ENCODE peak calls at places on chromosomes 12 and 14, in ten cellular contexts. W, N, G, H, T, B, M, Z, O and S are unnamed samples. For H3K27me3, the result is how much of the 10 kb centered on the place peaks cover.

GRCh38 chr12:10582704-10583103 is 30.7 kb downstream of the MAGOHB start:
- DNase-seq in H (no peak), M (no peak), G (no peak), N (no peak), W (no peak), O (no peak), T (no peak), B (no peak), Z (no peak), S (no peak)

GRCh38 chr12:66688836-66689439 is 10.1 kb upstream of the GRIP1 start:
- DNase-seq in T (no peak), B (peak), G (peak), O (peak), N (no peak), Z (no peak), H (peak), M (no peak), W (peak), S (no peak)

GRCh38 chr14:99755629-99756603 is 37.3 kb upstream of the EML1 start:
- DNase-seq in M (no peak), O (peak), H (peak), W (no peak), B (no peak), T (no peak), Z (no peak), G (no peak), N (peak), S (peak)

GRCh38 chr12:50132505-50133135 is 20.6 kb downstream of the COX14 start:
- DNase-seq in G (peak), M (no peak), H (no peak), Z (no peak), T (no peak), N (no peak), W (no peak), B (no peak), O (peak), S (no peak)

GRCh38 chr14:33237102-33237501 is 298.4 kb downstream of the NPAS3 start:
- DNase-seq in T (no peak), W (no peak), B (no peak), O (no peak), H (no peak), Z (no peak), N (no peak), M (no peak), G (peak), S (no peak)

GRCh38 chr12:12803186-12803585 is 10.0 kb upstream of the DDX47 start:
- DNase-seq in M (peak), H (peak), G (peak), T (no peak), N (no peak), Z (no peak), B (peak), W (peak), O (peak), S (no peak)

GRCh38 chr12:49945394-49946080 is 5.0 kb upstream of the AQP2 start:
- DNase-seq in T (peak), G (peak), Z (peak), B (peak), N (peak), M (peak), H (peak), W (peak), O (peak), S (peak)

GRCh38 chr14:23646648-23647549 is 10.7 kb downstream of the DHRS2 start:
- DNase-seq in M (no peak), B (no peak), O (peak), N (no peak), Z (no peak), W (no peak), G (no peak), T (no peak), H (no peak), S (no peak)

GRCh38 chr14:99191663-99192621 is 80.1 kb downstream of the BCL11B start:
- DNase-seq in T (no peak), B (peak), W (no peak), Z (no peak), O (no peak), N (no peak), M (no peak), H (peak), G (no peak), S (peak)

GRCh38 chr12:63416788-63417187 is 251.5 kb downstream of the DPY19L2 start:
- DNase-seq in Z (no peak), O (no peak), H (no peak), G (no peak), B (no peak), M (no peak), N (no peak), T (no peak), W (no peak), S (no peak)

GRCh38 chr12:50006266-50006665 is 19.0 kb downstream of the RACGAP1 start:
- DNase-seq in T (peak), M (no peak), G (no peak), Z (no peak), N (no peak), W (no peak), B (no peak), O (no peak), H (no peak), S (no peak)

GRCh38 chr12:32201996-32202395 is 95.3 kb downstream of the BICD1 start:
- DNase-seq in N (no peak), B (no peak), T (no peak), G (no peak), O (no peak), Z (no peak), W (no peak), H (no peak), M (no peak), S (no peak)

GRCh38 chr14:90608281-90608680 is 207.9 kb downstream of the TTC7B start:
- DNase-seq in N (no peak), H (no peak), T (no peak), B (no peak), O (no peak), Z (no peak), W (no peak), G (no peak), M (no peak), S (no peak)

GRCh38 chr12:7661741-7662140 is 4.0 kb downstream of the APOBEC1 start:
- DNase-seq in W (no peak), N (no peak), M (no peak), G (no peak), B (no peak), Z (no peak), T (no peak), H (no peak), O (no peak), S (no peak)

GRCh38 chr12:54172102-54172630 is 16.6 kb downstream of the SMUG1 start:
- DNase-seq in B (no peak), T (no peak), Z (no peak), O (no peak), W (no peak), N (no peak), M (no peak), H (no peak), G (no peak), S (no peak)

GRCh38 chr12:115398311-115398781 is 714.4 kb upstream of the TBX3 start:
- DNase-seq in B (no peak), O (peak), W (no peak), Z (no peak), N (no peak), M (no peak), T (peak), H (peak), G (no peak), S (no peak)

GRCh38 chr12:6963016-6963731 is 7.3 kb downstream of the PHB2 start:
- DNase-seq in Z (peak), M (no peak), O (no peak), H (peak), N (peak), B (peak), G (peak), W (peak), T (no peak), S (peak)

GRCh38 chr14:58465425-58465824 is 37.9 kb downstream of the KIAA0586 start:
- DNase-seq in G (no peak), O (peak), H (no peak), N (no peak), M (no peak), W (no peak), T (no peak), Z (no peak), B (no peak), S (no peak)

GRCh38 chr12:31246470-31246850 is 79.5 kb downstream of the SINHCAF start:
- DNase-seq in M (no peak), Z (no peak), G (no peak), N (no peak), B (peak), W (no peak), T (peak), O (no peak), H (no peak), S (no peak)

GRCh38 chr12:67826946-67827719 is 162.1 kb upstream of the IFNG-AS1 start:
- DNase-seq in G (no peak), M (no peak), O (no peak), W (no peak), B (no peak), T (no peak), H (peak), N (no peak), Z (no peak), S (no peak)

GRCh38 chr12:49885118-49885517 is 18.6 kb downstream of the FAIM2 start:
- DNase-seq in O (no peak), Z (no peak), T (no peak), W (no peak), N (no peak), B (no peak), G (peak), H (no peak), M (no peak), S (no peak)

GRCh38 chr14:39592390-39592789 is 160.2 kb upstream of the FBXO33 start:
- DNase-seq in N (no peak), B (no peak), G (no peak), Z (no peak), H (no peak), T (no peak), W (no peak), M (no peak), O (no peak), S (no peak)

GRCh38 chr14:55699131-55700057 is 119.4 kb downstream of the KTN1 start:
- DNase-seq in T (peak), H (peak), N (no peak), W (no peak), Z (no peak), G (peak), O (peak), M (no peak), B (no peak), S (no peak)

GRCh38 chr14:97180304-97181200 is 383.4 kb downstream of the VRK1 start:
- DNase-seq in W (peak), H (no peak), N (peak), B (no peak), O (peak), Z (no peak), T (peak), M (no peak), G (no peak), S (no peak)

GRCh38 chr12:123389560-123390351 is 5.8 kb downstream of the KMT5A start:
- DNase-seq in H (peak), B (peak), T (no peak), G (peak), O (peak), Z (peak), M (peak), N (peak), W (no peak), S (peak)

GRCh38 chr14:99945732-99946651 is 119.2 kb upstream of the EVL start:
- DNase-seq in G (no peak), T (no peak), H (no peak), Z (no peak), M (no peak), O (no peak), W (no peak), N (no peak), B (no peak), S (no peak)

GRCh38 chr12:56137853-56138571 is 9.9 kb downstream of the ESYT1 start:
- DNase-seq in G (no peak), N (no peak), W (no peak), B (no peak), Z (no peak), M (no peak), O (no peak), T (no peak), H (no peak), S (no peak)

GRCh38 chr12:1847411-1847810 is 27.0 kb downstream of the LRTM2 start:
- DNase-seq in Z (no peak), W (no peak), B (no peak), T (no peak), N (no peak), H (peak), O (no peak), G (no peak), M (no peak), S (no peak)

GRCh38 chr14:106491851-106492250 is 965.5 kb downstream of the TMEM121 start:
- DNase-seq in T (peak), W (no peak), Z (no peak), B (no peak), O (no peak), H (peak), M (no peak), N (no peak), G (peak), S (no peak)

GRCh38 chr14:51185180-51185579 is 54.9 kb upstream of the TMX1 start:
- DNase-seq in M (no peak), Z (no peak), G (no peak), T (no peak), H (no peak), O (no peak), N (no peak), W (no peak), B (no peak), S (no peak)

GRCh38 chr12:107263980-107264379 is 170.6 kb upstream of the CRY1 start:
- DNase-seq in G (no peak), N (no peak), T (no peak), B (no peak), Z (no peak), M (no peak), O (no peak), W (no peak), H (no peak), S (no peak)

GRCh38 chr14:88682495-88683114 is 110.1 kb downstream of the EML5 start:
- DNase-seq in G (peak), M (no peak), W (no peak), N (no peak), B (no peak), O (no peak), T (no peak), Z (no peak), H (no peak), S (no peak)

GRCh38 chr12:19440019-19440858 is 947 bp downstream of the AEBP2 start:
- DNase-seq in O (peak), M (peak), T (peak), N (peak), W (peak), B (peak), G (peak), Z (peak), H (peak), S (peak)

GRCh38 chr12:52612431-52613290 is 5.7 kb downstream of the KRT73 start:
- DNase-seq in H (no peak), G (no peak), B (no peak), T (peak), M (no peak), Z (no peak), O (no peak), W (no peak), N (no peak), S (no peak)
- H3K27me3 ChIP-seq in H (under half), G (under half), B (under half), T (under half), M (under half), Z (under half), O (under half), W (under half), N (under half), S (under half)

GRCh38 chr12:57276935-57277563 is 26.1 kb upstream of the STAC3 start:
- DNase-seq in W (peak), T (no peak), H (no peak), O (peak), M (peak), Z (no peak), G (peak), B (peak), N (no peak), S (no peak)

GRCh38 chr12:57278465-57279453 is 27.8 kb upstream of the STAC3 start:
- DNase-seq in O (no peak), H (no peak), N (peak), B (peak), W (no peak), T (no peak), G (no peak), Z (no peak), M (no peak), S (no peak)

DNA sequence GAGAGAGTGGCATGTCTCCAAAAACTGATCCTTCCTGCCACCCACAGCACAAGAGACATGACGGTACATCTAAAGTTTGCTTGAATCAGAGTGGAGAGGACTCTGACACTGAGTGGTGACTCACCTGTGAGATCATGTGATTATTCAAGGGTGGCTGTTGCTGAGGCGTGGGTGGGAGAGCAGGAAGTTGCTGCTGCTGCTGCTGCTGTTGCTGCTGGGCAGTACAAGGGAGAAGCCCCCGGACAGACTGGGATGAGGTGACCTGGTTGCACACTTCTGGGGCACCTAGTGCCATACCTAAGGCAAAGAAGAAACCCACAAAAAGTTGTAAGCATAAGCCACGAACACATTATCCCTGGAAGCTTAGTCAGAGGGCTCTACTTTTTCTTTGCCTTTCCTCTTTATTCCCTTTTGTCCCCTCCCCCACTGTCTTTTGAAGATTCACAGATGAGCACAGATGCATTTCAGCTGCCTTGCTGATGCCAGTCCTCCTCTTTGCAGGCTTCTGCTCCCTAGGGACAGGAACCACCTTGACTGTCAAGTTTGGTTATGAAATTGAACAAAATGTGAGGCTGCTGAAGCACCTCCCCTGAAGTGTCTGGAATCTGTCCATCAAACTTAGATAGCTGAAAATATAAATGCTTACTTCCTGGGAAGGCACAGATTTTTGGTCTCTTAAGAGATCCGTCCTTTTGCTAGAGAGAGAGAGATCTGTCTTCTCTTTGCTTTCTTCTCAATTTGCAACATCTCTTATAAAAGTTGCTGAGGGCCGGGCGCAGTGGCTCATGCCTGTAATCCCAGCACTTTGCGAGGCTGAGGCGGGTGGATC is 29.5 kb upstream of the STAC3 start:
- DNase-seq in B (peak), Z (no peak), M (peak), G (peak), N (no peak), O (peak), T (no peak), H (peak), W (peak), S (peak)
- TF ChIP-seq POLR2AphosphoS5 in B (peak), Z (no peak), M (peak), G (no peak), N (peak), O (no peak), T (no peak), H (peak), W (peak), S (no peak)

GRCh38 chr14:93970589-93970966 is 5.8 kb downstream of the ASB2 start:
- DNase-seq in T (no peak), W (peak), G (peak), M (no peak), H (peak), N (no peak), B (no peak), O (peak), Z (no peak), S (peak)

GRCh38 chr14:93965287-93965821 is 11.0 kb downstream of the ASB2 start:
- DNase-seq in H (no peak), Z (no peak), N (no peak), T (no peak), W (no peak), B (no peak), G (no peak), M (no peak), O (peak), S (no peak)

GRCh38 chr14:93969082-93969828 is 7.1 kb downstream of the ASB2 start:
- DNase-seq in M (no peak), O (no peak), T (no peak), H (no peak), W (no peak), N (no peak), G (no peak), B (no peak), Z (no peak), S (peak)

GRCh38 chr14:93965968-93966474 is 10.3 kb downstream of the ASB2 start:
- DNase-seq in H (no peak), N (no peak), M (no peak), W (no peak), O (no peak), Z (no peak), G (no peak), B (no peak), T (no peak), S (no peak)

DNA sequence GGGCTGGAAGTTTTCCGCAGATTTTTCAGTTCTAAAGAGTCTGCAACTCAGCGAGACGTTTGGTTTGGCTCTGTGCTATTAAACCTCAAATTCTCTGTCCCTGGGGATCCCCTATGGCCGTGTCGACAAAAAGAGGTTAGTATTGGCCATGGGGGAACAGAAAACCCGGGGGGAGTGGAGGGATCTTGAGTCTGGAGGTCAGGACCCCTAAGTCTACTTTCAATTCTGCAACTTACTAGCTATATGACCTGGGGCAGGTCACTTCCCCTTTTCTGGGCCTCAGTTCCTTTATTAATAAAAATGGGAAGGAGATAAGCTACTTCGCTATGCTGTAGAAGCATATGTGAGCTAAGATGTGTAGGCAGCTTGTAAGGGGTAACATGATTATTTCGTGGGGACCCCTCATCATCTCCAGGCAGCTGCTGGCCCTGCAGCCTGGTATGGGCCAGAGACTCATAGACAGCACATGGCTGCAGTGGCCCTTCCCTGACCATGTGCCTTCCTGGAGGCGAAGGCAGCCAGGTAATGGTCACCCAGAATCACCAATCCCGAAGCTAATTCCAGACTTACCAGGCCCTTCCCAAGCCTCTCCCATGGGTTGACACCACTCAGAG is 8.6 kb downstream of the ASB2 start:
- DNase-seq in Z (no peak), W (no peak), T (no peak), N (no peak), H (peak), B (no peak), O (no peak), M (no peak), G (no peak), S (no peak)
- H3K4me3 ChIP-seq in Z (no peak), W (no peak), T (no peak), N (no peak), H (no peak), B (no peak), O (no peak), M (no peak), G (no peak), S (no peak)

GRCh38 chr12:26127404-26127803 is 2.6 kb upstream of the BHLHE41 start:
- DNase-seq in Z (no peak), T (no peak), N (no peak), W (no peak), M (no peak), G (no peak), O (no peak), B (no peak), H (no peak), S (no peak)
- H3K27me3 ChIP-seq in Z (under half), T (under half), N (under half), W (under half), M (under half), G (half or more), O (half or more), B (under half), H (under half), S (half or more)

GRCh38 chr12:57632369-57632897 is 568 bp downstream of the B4GALNT1 start:
- DNase-seq in W (no peak), M (peak), G (peak), H (no peak), B (no peak), O (no peak), N (peak), Z (peak), T (peak), S (no peak)
- TF ChIP-seq POLR2AphosphoS5 in W (no peak), M (no peak), G (no peak), H (no peak), B (no peak), O (no peak), N (no peak), Z (no peak), T (no peak), S (no peak)